ENCODE peak calls at places on chromosomes 6 and 20, in nine cellular contexts. T is H1, A is spleen, H is GM12891, B is HCT116, K is GM12878, Y is stomach, J is endothelial cell of umbilical vein, G is HepG2. L is an unnamed sample.

GRCh38 chr6:1679691-1680068 is 70.0 kb downstream of the FOXC1 start:
- DNase-seq in B (no peak), Y (no peak), T (no peak), A (no peak), J (peak; percentile 52), H (no peak), G (peak; percentile 49), K (no peak), L (no peak)

GRCh38 chr6:137820952-137821351 is 46.1 kb upstream of the TNFAIP3 start:
- DNase-seq in J (peak; percentile 23), K (no peak), A (no peak), G (no peak), H (no peak), B (no peak), Y (no peak), T (no peak), L (no peak)

GRCh38 chr20:57627972-57628650 is 7.9 kb upstream of the ZBP1 start:
- DNase-seq in J (peak; percentile 86), T (peak; percentile 1), B (no peak), G (no peak), K (no peak), Y (no peak), A (peak; percentile 83), H (no peak), L (no peak)

GRCh38 chr20:36314734-36315544 is 8.8 kb downstream of the DLGAP4 start:
- DNase-seq in G (peak; percentile 28), T (peak; percentile 43), K (no peak), Y (no peak), A (peak; percentile 5), B (no peak), H (no peak), J (no peak), L (peak; percentile 5)

GRCh38 chr6:157265186-157265585 is 58.1 kb downstream of the TMEM242 start:
- DNase-seq in K (no peak), A (peak; percentile 38), H (no peak), Y (no peak), T (no peak), B (no peak), J (no peak), G (no peak), L (no peak)

GRCh38 chr6:113627480-113627879 is 229.7 kb upstream of the MARCKS start:
- DNase-seq in Y (no peak), T (no peak), H (no peak), G (no peak), A (no peak), B (no peak), J (no peak), K (no peak), L (no peak)

GRCh38 chr6:143183735-143184134 is 123.0 kb downstream of the AIG1 start:
- DNase-seq in G (no peak), H (no peak), T (no peak), J (peak; percentile 39), Y (no peak), K (no peak), A (no peak), B (no peak), L (no peak)

GRCh38 chr6:89414215-89414614 is 2.1 kb upstream of the RRAGD start:
- DNase-seq in H (no peak), G (peak; percentile 79), J (no peak), B (no peak), K (no peak), Y (no peak), A (no peak), T (no peak), L (no peak)

GRCh38 chr6:53770690-53771320 is 24.0 kb upstream of the LRRC1 start:
- DNase-seq in A (no peak), Y (no peak), B (no peak), T (no peak), K (no peak), G (no peak), J (no peak), H (no peak), L (no peak)

GRCh38 chr6:135871296-135871695 is 19.8 kb downstream of the PDE7B start:
- DNase-seq in A (no peak), J (no peak), T (no peak), H (no peak), Y (no peak), K (no peak), B (no peak), G (no peak), L (no peak)

GRCh38 chr6:135869857-135870256 is 18.4 kb downstream of the PDE7B start:
- DNase-seq in A (no peak), T (no peak), H (no peak), J (no peak), G (no peak), K (no peak), B (no peak), Y (no peak), L (no peak)

GRCh38 chr6:135870722-135871121 is 19.2 kb downstream of the PDE7B start:
- DNase-seq in K (no peak), H (no peak), Y (no peak), B (no peak), J (peak; percentile 41), G (no peak), T (no peak), A (no peak), L (no peak)

GRCh38 chr6:135867332-135867731 is 15.8 kb downstream of the PDE7B start:
- DNase-seq in T (no peak), H (no peak), K (no peak), A (no peak), G (no peak), J (no peak), Y (no peak), B (no peak), L (no peak)

DNA sequence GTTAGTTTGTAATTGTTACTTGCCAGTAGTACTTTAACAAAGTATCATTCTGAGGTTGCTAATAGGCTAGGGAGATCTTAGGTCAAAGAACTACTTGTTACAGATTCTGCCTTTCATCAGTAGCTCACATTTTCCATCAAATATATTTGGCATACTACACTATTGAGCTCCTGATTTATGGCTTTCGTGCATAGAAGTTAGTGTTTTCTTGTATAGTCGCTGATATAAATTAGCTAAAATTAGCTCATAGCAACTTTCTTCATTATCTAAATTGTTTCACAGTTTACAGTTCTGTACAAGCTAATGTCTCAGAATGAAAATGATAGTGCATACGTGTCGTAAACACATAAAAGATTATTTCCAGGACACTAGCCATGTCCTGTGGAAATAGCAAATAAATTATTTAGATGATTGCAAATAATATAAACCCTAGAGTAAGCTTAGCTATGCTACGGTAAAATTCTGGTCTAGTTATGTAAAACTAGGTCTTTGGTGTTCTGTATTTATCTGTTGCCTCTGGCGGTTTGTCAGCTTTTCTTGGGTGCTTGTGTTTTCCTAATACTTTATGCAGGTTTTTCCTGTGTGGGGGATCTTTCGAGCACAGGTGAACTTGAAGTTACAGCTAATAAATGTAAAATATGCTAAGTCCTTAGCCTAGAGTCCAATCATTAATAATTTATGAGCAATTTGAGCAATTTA is 15.1 kb downstream of the PDE7B start:
- DNase-seq in T (no peak), H (no peak), J (no peak), G (no peak), A (no peak), K (no peak), Y (no peak), B (no peak), L (no peak)
- TF ChIP-seq POLR2AphosphoS5 in T (no peak), H (no peak), J (no peak), G (no peak), A (no peak), K (no peak), Y (no peak), B (no peak), L (no peak)

GRCh38 chr20:6611911-6612614 is 155.4 kb upstream of the BMP2 start:
- DNase-seq in G (peak; percentile 21), J (no peak), K (no peak), Y (no peak), H (no peak), A (no peak), B (no peak), T (no peak), L (no peak)

GRCh38 chr20:6604179-6604578 is 163.3 kb upstream of the BMP2 start:
- DNase-seq in B (no peak), J (no peak), G (no peak), T (no peak), K (no peak), H (no peak), Y (no peak), A (no peak), L (no peak)

GRCh38 chr20:6612615-6612917 is 154.9 kb upstream of the BMP2 start:
- DNase-seq in G (no peak), B (no peak), A (no peak), T (no peak), K (no peak), Y (no peak), H (no peak), J (no peak), L (no peak)

DNA sequence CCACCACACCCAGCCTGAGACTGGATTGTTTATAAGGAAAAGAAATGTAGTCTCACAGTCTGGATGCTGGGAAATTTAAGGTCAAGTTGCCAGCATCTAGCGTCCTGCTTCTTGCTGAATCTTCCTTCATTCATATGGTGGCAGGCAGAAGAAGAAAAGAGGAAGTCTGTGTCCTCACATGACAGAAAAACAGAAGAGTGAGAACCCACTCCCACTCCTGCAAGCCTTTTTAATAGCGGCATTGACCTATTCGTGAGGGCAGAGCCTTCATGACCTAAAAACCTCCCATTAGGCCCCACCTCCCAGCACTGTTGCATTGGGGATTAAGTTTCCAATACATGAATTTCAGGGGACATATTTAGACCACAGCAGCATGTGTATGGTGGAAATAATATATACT is 160.8 kb upstream of the BMP2 start:
- DNase-seq in A (no peak), T (no peak), J (no peak), Y (no peak), B (no peak), H (no peak), K (no peak), G (no peak), L (no peak)
- TF ChIP-seq POLR2A in A (no peak), T (no peak), J (no peak), Y (no peak), B (no peak), H (no peak), K (no peak), G (no peak), L (no peak)

GRCh38 chr20:56429496-56429895 is 17.4 kb downstream of the CASS4 start:
- DNase-seq in H (no peak), Y (no peak), K (no peak), G (no peak), J (peak; percentile 33), A (no peak), T (no peak), B (no peak), L (no peak)
- TF ChIP-seq POLR2AphosphoS5 in H (no peak), Y (no peak), K (no peak), G (no peak), J (no peak), A (no peak), T (no peak), B (no peak), L (no peak)

GRCh38 chr6:36095497-36096391 is 34.6 kb upstream of the MAPK13 start:
- DNase-seq in B (no peak), J (no peak), A (no peak), H (no peak), G (peak; percentile 98), T (no peak), Y (peak; percentile 43), K (no peak), L (no peak)
- TF ChIP-seq POLR2A in B (no peak), J (no peak), A (no peak), H (no peak), G (peak; percentile 53), T (no peak), Y (no peak), K (no peak), L (no peak)

GRCh38 chr6:79650943-79651342 is 19.8 kb downstream of the SH3BGRL2 start:
- DNase-seq in A (no peak), J (peak; percentile 47), T (no peak), K (no peak), Y (no peak), B (no peak), H (no peak), G (no peak), L (no peak)
- TF ChIP-seq POLR2AphosphoS5 in A (no peak), J (no peak), T (no peak), K (no peak), Y (no peak), B (no peak), H (no peak), G (no peak), L (no peak)

L was measured in GM12892.